ENCODE peak calls at places on chromosome 3, in four cellular contexts. E is right cardiac atrium, W is neuronal stem cell, K is ovary. D is an unnamed sample.
A peak's percentile ranks its signal among the peaks of the same experiment; 100 is the strongest.

GRCh38 chr3:134322286-134322685 is 52.0 kb downstream of the AMOTL2 start:
- DNase-seq in E (no peak), W (no peak), K (no peak), D (no peak)

GRCh38 chr3:44065741-44066140 is 175.9 kb upstream of the TOPAZ1 start:
- DNase-seq in E (no peak), W (no peak), K (no peak), D (no peak)

GRCh38 chr3:15271785-15272381 is 60.5 kb downstream of the SH3BP5 start:
- DNase-seq in E (peak; percentile 57), W (no peak), K (no peak), D (no peak)

GRCh38 chr3:154121236-154122095 is at the start of gene ARHGEF26:
- DNase-seq in E (peak; percentile 87), W (peak; percentile 88), K (peak; percentile 91), D (no peak)

GRCh38 chr3:107201146-107201545 is 176.1 kb upstream of the CCDC54 start:
- DNase-seq in E (no peak), W (no peak), K (no peak), D (peak; percentile 37)

GRCh38 chr3:153171918-153172317 is 9.9 kb downstream of the RAP2B start:
- DNase-seq in E (no peak), W (no peak), K (no peak), D (no peak)

GRCh38 chr3:65030847-65031463 is 343.2 kb upstream of the ADAMTS9 start:
- DNase-seq in E (no peak), W (no peak), K (no peak), D (peak; percentile 83)

GRCh38 chr3:143206955-143207337 is 87.4 kb downstream of the CHST2 start:
- DNase-seq in E (no peak), W (peak; percentile 44), K (no peak), D (no peak)

GRCh38 chr3:11720220-11721113 is 76.8 kb upstream of the VGLL4 start:
- DNase-seq in E (peak; percentile 75), W (peak; percentile 46), K (peak; percentile 82), D (peak; percentile 67)

GRCh38 chr3:53694051-53694450 is 152.2 kb downstream of the CHDH start:
- DNase-seq in E (no peak), W (no peak), K (no peak), D (no peak)

GRCh38 chr3:111215481-111215880 is 143.9 kb downstream of the NECTIN3 start:
- DNase-seq in E (no peak), W (no peak), K (no peak), D (peak; percentile 30)

GRCh38 chr3:133437391-133438093 is 37.7 kb downstream of the BFSP2 start:
- DNase-seq in E (no peak), W (no peak), K (no peak), D (no peak)

GRCh38 chr3:82132210-82133069 is 371.0 kb upstream of the GBE1 start:
- DNase-seq in E (no peak), W (no peak), K (no peak), D (no peak)

GRCh38 chr3:183069086-183069485 is 30.2 kb downstream of the MCCC1 start:
- DNase-seq in E (no peak), W (no peak), K (no peak), D (no peak)

GRCh38 chr3:32325957-32326356 is 65.7 kb upstream of the CMTM7 start:
- DNase-seq in E (no peak), W (no peak), K (no peak), D (peak; percentile 38)

GRCh38 chr3:119794971-119795612 is 13.2 kb downstream of the NR1I2 start:
- DNase-seq in E (no peak), W (peak; percentile 64), K (no peak), D (no peak)

GRCh38 chr3:13244695-13245449 is 171.6 kb upstream of the IQSEC1 start:
- DNase-seq in E (no peak), W (no peak), K (no peak), D (peak; percentile 94)

GRCh38 chr3:51539291-51539891 is 872 bp downstream of the RAD54L2 start:
- DNase-seq in E (no peak), W (peak; percentile 12), K (no peak), D (peak; percentile 29)

GRCh38 chr3:48409291-48410201 is 20.3 kb downstream of the PLXNB1 start:
- DNase-seq in E (no peak), W (no peak), K (no peak), D (no peak)

GRCh38 chr3:196821806-196822355 is 45.8 kb upstream of the SENP5 start:
- DNase-seq in E (no peak), W (no peak), K (no peak), D (no peak)

GRCh38 chr3:89434621-89435380 is 327.4 kb downstream of the EPHA3 start:
- DNase-seq in E (no peak), W (no peak), K (no peak), D (no peak)

GRCh38 chr3:50174947-50175524 is 16.4 kb upstream of the GNAT1 start:
- DNase-seq in E (no peak), W (no peak), K (no peak), D (no peak)
- H3K4me1 ChIP-seq in E (peaks cover 5% of the 10 kb centered on the region), W (peaks cover 6% of the 10 kb centered on the region), K (peaks cover 6% of the 10 kb centered on the region), D (no peaks in the 10 kb centered on the region)

DNA sequence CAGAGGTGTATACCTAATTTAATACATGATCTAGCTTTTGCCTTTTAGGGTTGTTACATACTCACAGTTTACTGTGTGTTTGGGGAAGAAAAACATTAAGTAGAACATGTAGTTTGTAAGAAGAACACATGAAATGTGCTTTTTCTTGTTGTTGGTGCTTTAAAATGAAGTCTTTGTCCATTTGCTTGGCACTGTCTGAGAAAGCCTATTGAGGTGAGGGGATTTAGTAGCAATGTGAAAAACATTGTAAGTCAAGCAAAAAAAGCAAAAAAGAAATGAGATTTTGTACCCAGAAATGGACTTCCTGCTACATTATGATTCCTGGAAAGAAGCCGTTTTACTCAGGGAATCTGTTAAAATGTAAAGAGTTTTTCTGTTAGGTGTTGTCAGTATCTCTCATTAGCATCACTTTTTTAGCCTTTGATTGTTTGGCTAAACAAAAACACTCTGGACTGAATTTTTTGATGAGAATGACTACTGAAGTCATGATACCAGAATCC is 59.9 kb downstream of the KAT2B start:
- DNase-seq in E (no peak), W (no peak), K (no peak), D (no peak)
- H3K27ac ChIP-seq in E (no peak overlapping the region), W (no peak overlapping the region), K (no peak overlapping the region), D (no peak overlapping the region)

GRCh38 chr3:185831990-185832389 is 7.1 kb upstream of the IGF2BP2 start:
- DNase-seq in E (no peak), W (no peak), K (no peak), D (no peak)
- H3K4me1 ChIP-seq in E (no peaks in the 10 kb centered on the region), W (no peaks in the 10 kb centered on the region), K (no peaks in the 10 kb centered on the region), D (no peaks in the 10 kb centered on the region)

GRCh38 chr3:49554639-49555265 is 475 bp downstream of the BSN start:
- DNase-seq in E (peak; percentile 42), W (peak; percentile 79), K (no peak), D (no peak)
- H3K27ac ChIP-seq in E (no peak overlapping the region), W (no peak overlapping the region), K (no peak overlapping the region), D (no peak overlapping the region)

DNA sequence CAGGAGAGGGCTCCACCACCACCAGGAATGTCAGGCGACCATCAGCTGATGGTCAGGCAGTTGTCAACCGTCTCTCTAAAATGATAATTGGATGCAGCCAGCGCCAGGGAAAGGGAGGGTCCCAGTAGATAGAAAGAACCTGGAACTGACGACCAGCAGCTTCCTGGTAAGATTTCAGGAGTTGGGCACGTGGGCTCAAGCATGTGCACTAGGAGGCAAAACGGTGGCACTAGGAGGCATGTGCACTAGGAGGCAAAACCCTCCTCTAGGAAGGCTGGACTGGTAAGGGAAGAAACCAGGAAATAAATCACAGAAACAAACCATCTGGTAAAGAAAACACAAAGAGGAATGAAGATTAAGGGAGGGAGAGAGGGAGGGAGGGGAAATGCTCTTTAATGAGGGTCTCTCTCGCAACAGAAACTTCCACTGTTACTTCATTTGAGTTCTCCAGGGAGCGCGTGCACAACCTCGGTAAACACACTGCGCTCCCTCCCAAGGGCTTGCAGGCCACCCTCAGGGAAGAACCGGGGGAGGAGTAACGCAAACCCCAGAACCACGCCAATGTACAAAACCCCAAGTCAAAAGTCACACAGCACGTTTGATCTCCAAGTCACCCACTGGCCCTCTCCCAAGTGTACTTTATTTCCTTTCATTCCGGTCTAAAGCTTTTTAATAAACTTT is 116.7 kb downstream of the XXYLT1 start:
- DNase-seq in E (no peak), W (no peak), K (peak; percentile 64), D (no peak)
- H3K4me1 ChIP-seq in E (peaks cover 23% of the 10 kb centered on the region), W (peaks cover 37% of the 10 kb centered on the region), K (peaks cover 13% of the 10 kb centered on the region), D (peaks cover 34% of the 10 kb centered on the region)

GRCh38 chr3:159937561-159937960 is 51.1 kb upstream of the IL12A start:
- DNase-seq in E (no peak), W (no peak), K (no peak), D (no peak)
- H3K27ac ChIP-seq in E (no peak overlapping the region), W (no peak overlapping the region), K (no peak overlapping the region), D (no peak overlapping the region)

DNA sequence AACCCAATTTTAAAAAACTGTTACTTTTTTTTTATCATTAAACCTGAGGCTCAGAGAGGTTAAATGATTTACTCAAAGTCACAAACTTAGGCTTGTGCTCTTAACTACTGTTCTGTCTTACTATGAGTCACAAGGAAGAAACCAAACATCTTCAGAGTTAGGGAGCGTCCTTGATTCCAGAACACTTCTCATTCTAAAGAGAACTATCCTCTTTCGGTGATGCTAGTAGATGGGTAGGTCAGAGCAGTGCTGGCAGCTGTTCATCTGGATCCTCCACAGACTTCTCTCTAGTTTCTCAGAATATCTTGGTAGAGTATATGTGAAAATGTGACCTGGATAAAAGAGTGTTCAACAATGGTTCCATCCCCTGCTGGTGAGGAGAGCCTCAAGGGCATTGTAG is 3.3 kb downstream of the ARL6IP5 start:
- DNase-seq in E (no peak), W (no peak), K (no peak), D (no peak)
- H3K4me1 ChIP-seq in E (peaks cover 11% of the 10 kb centered on the region), W (peaks cover 28% of the 10 kb centered on the region), K (peaks cover 13% of the 10 kb centered on the region), D (peaks cover 60% of the 10 kb centered on the region)

DNA sequence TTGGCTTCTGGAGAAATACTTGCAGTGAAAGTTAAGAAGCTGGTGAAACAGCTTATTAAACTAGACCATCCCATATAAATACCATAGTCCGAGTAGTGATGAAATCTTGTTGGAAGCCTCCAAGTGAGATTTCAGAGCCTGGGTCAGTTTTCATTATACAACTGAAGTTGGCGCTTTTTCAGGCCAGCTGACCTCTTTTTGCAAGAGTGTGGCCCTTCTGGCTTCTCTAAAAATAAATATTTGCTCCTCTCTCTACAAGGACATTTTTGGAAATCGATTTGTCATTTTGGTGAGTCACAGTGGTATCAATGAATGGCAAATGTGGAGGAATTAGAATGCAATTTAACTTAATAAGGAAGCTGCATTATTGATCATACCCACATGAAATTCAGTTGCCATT is 51.3 kb upstream of the THRB start:
- DNase-seq in E (peak; percentile 44), W (no peak), K (no peak), D (no peak)
- H3K27ac ChIP-seq in E (no peak overlapping the region), W (no peak overlapping the region), K (no peak overlapping the region), D (no peak overlapping the region)

GRCh38 chr3:146540236-146540635 is 4.2 kb downstream of the PLSCR1 start:
- DNase-seq in E (no peak), W (no peak), K (no peak), D (no peak)

GRCh38 chr3:146539315-146539714 is 5.1 kb downstream of the PLSCR1 start:
- DNase-seq in E (no peak), W (no peak), K (no peak), D (no peak)

GRCh38 chr3:146542179-146542578 is 2.2 kb downstream of the PLSCR1 start:
- DNase-seq in E (no peak), W (no peak), K (no peak), D (no peak)

GRCh38 chr3:146542968-146543367 is 1.4 kb downstream of the PLSCR1 start:
- DNase-seq in E (no peak), W (no peak), K (no peak), D (peak; percentile 20)

DNA sequence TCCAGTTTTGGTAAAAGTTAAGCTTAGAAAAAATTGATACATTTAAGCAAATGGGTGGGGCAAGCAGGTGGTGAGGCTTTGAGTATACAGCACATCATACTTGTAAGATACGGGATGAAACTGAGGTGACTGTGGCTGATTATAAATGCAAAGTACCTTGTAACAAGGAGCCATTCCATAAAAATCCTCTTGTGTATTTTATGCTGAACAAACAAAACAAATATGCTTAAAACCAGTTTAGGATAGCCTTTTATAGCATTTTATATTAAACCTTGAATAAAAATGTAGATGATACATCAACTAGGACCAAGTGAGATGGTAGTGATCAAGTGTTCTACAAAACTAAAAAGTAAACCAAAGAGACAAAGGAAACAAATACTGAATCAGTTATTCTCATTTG is 3.4 kb downstream of the PLSCR1 start:
- DNase-seq in E (no peak), W (no peak), K (no peak), D (no peak)
- H3K4me1 ChIP-seq in E (peaks cover 6% of the 10 kb centered on the region), W (peaks cover 7% of the 10 kb centered on the region), K (peaks cover 18% of the 10 kb centered on the region), D (peaks cover 19% of the 10 kb centered on the region)

D was measured in foreskin keratinocyte.